ENCODE peak calls at places on chromosomes 11 and 22, in nine cellular contexts. F is psoas muscle, D is MV-4-11, K is Kasumi-1, U is RKO, R is NCI-H2171 treated with DMSO at 0.1 percent for 48 hours, Q is nephron progenitor cell, E is spleen, Z is LoVo. N is an unnamed sample.

GRCh38 chr11:65997286-65997685 is 4.7 kb downstream of the EIF1AD start:
- DNase-seq in E (no peak), R (no peak), Z (no peak), F (no peak), D (peak), Q (no peak), K (peak), U (no peak), N (no peak)

GRCh38 chr11:98549571-98549970 is 471.2 kb upstream of the CNTN5 start:
- DNase-seq in K (no peak), R (no peak), D (no peak), F (no peak), Z (no peak), E (no peak), Q (no peak), U (no peak), N (no peak)

GRCh38 chr22:49963647-49964026 is 3.1 kb downstream of the PIM3 start:
- DNase-seq in R (no peak), F (no peak), U (no peak), Z (no peak), K (no peak), D (no peak), E (no peak), Q (no peak), N (no peak)

GRCh38 chr11:54930930-54931329 is 224.3 kb downstream of the OR4A5 start:
- DNase-seq in R (no peak), E (no peak), Q (no peak), Z (no peak), D (no peak), F (no peak), K (no peak), U (no peak), N (no peak)

GRCh38 chr11:94325681-94326080 is 21.3 kb downstream of the IZUMO1R start:
- DNase-seq in K (no peak), D (no peak), Q (peak), F (no peak), Z (no peak), U (no peak), E (no peak), R (no peak), N (peak)

GRCh38 chr11:114416441-114416928 is 16.0 kb downstream of the RBM7 start:
- DNase-seq in Q (no peak), R (no peak), E (no peak), K (no peak), Z (peak), D (peak), F (no peak), U (no peak), N (no peak)

GRCh38 chr11:72850832-72851231 is 36.6 kb downstream of the ATG16L2 start:
- DNase-seq in Z (no peak), U (no peak), E (no peak), F (no peak), R (no peak), K (no peak), D (no peak), Q (no peak), N (no peak)

GRCh38 chr11:31655483-31655882 is 145.9 kb downstream of the ELP4 start:
- DNase-seq in D (no peak), K (no peak), F (no peak), Q (no peak), E (no peak), U (peak), R (no peak), Z (peak), N (no peak)

GRCh38 chr11:69513663-69514062 is 32.2 kb downstream of the LINC01488 start:
- DNase-seq in Q (no peak), E (peak), U (no peak), F (no peak), R (no peak), Z (no peak), K (no peak), D (no peak), N (no peak)

GRCh38 chr11:60914620-60915249 is 777 bp downstream of the TMEM109 start:
- DNase-seq in Z (no peak), R (peak), Q (no peak), U (peak), F (peak), E (no peak), K (peak), D (no peak), N (no peak)

GRCh38 chr22:36549033-36549432 is 20.1 kb upstream of the EIF3D start:
- DNase-seq in R (no peak), E (no peak), Z (no peak), U (no peak), K (peak), F (no peak), Q (no peak), D (peak), N (no peak)

GRCh38 chr11:60485987-60486386 is 6.6 kb upstream of the MS4A12 start:
- DNase-seq in Q (peak), R (peak), Z (peak), K (peak), U (peak), D (peak), E (peak), F (no peak), N (peak)

GRCh38 chr11:69841859-69842698 is 22.9 kb upstream of the FGF3 start:
- DNase-seq in D (no peak), K (no peak), E (peak), R (peak), Z (no peak), U (peak), F (no peak), Q (no peak), N (no peak)

GRCh38 chr22:37218399-37218770 is 6.1 kb upstream of the SSTR3 start:
- DNase-seq in E (no peak), D (no peak), R (no peak), Q (no peak), Z (no peak), F (no peak), K (no peak), U (no peak), N (no peak)

GRCh38 chr11:11786771-11787170 is 55.0 kb upstream of the USP47 start:
- DNase-seq in D (no peak), F (no peak), Z (no peak), R (peak), K (peak), E (no peak), Q (no peak), U (peak), N (no peak)

GRCh38 chr22:28594784-28595324 is 84.8 kb downstream of the TTC28 start:
- DNase-seq in K (peak), E (no peak), U (peak), R (peak), Q (no peak), Z (peak), F (no peak), D (peak), N (no peak)

GRCh38 chr11:123298488-123299447 is 103.7 kb upstream of the CLMP start:
- DNase-seq in F (no peak), E (no peak), Z (no peak), K (no peak), Q (peak), D (no peak), R (no peak), U (no peak), N (no peak)

GRCh38 chr11:32448232-32448631 is 12.9 kb upstream of the WT1 start:
- DNase-seq in D (peak), R (peak), F (no peak), U (peak), Q (no peak), K (peak), Z (no peak), E (no peak), N (no peak)

GRCh38 chr11:125517116-125517804 is 21.2 kb upstream of the FEZ1 start:
- DNase-seq in E (no peak), R (peak), D (peak), U (no peak), K (no peak), Z (no peak), F (no peak), Q (peak), N (no peak)

GRCh38 chr11:34926101-34926830 is 9.8 kb downstream of the PDHX start:
- DNase-seq in D (peak), R (peak), U (peak), Q (no peak), E (no peak), K (peak), Z (peak), F (no peak), N (no peak)

GRCh38 chr22:36457688-36458450 is 23.6 kb downstream of the TXN2 start:
- DNase-seq in E (peak), F (peak), Q (no peak), U (no peak), K (no peak), R (no peak), D (peak), Z (no peak), N (no peak)

GRCh38 chr22:38727530-38728451 is 22.0 kb downstream of the GTPBP1 start:
- DNase-seq in E (peak), F (no peak), D (no peak), Z (no peak), R (no peak), K (no peak), Q (no peak), U (no peak), N (no peak)

GRCh38 chr11:87870081-87870480 is 305.2 kb downstream of the RAB38 start:
- DNase-seq in Q (no peak), K (no peak), E (no peak), R (no peak), U (no peak), D (no peak), F (no peak), Z (no peak), N (no peak)

N was measured in glomerular endothelial cell.